ENCODE peak calls at places on chromosomes 12 and 14, in ten cellular contexts. J is PC-3; N is fibroblast of the aortic adventitia; R is heart right ventricle; K is CD8-positive, alpha-beta T cell; I is cardiac muscle cell; Q is HFF-Myc; P is lung; T is GM12865; S is cardiac fibroblast. L is an unnamed sample.

GRCh38 chr12:53791735-53792326 is 40.1 kb upstream of the CISTR start:
- DNase-seq in J (peak), N (no peak), R (no peak), K (peak), I (no peak), Q (no peak), P (no peak), T (peak), S (peak), L (no peak)

GRCh38 chr14:50964683-50965390 is 20.6 kb upstream of the PYGL start:
- DNase-seq in J (peak), N (peak), R (no peak), K (no peak), I (no peak), Q (no peak), P (no peak), T (no peak), S (peak), L (peak)

GRCh38 chr14:58738876-58739275 is 101.1 kb downstream of the DACT1 start:
- DNase-seq in J (peak), N (peak), R (no peak), K (no peak), I (no peak), Q (no peak), P (no peak), T (no peak), S (peak), L (no peak)

GRCh38 chr14:103613517-103613916 is 15.5 kb upstream of the KLC1 start:
- DNase-seq in J (no peak), N (peak), R (no peak), K (no peak), I (no peak), Q (no peak), P (no peak), T (no peak), S (no peak), L (peak)

GRCh38 chr14:99541211-99541610 is 60.0 kb downstream of the CCNK start:
- DNase-seq in J (no peak), N (no peak), R (no peak), K (no peak), I (no peak), Q (no peak), P (no peak), T (no peak), S (no peak), L (no peak)

GRCh38 chr14:32307881-32308582 is 21.1 kb upstream of the AKAP6 start:
- DNase-seq in J (peak), N (no peak), R (no peak), K (no peak), I (no peak), Q (no peak), P (no peak), T (no peak), S (no peak), L (no peak)

GRCh38 chr12:6468283-6468575 is 2.2 kb downstream of the VAMP1 start:
- DNase-seq in J (peak), N (peak), R (no peak), K (no peak), I (no peak), Q (no peak), P (no peak), T (no peak), S (peak), L (peak)

GRCh38 chr14:90060965-90061848 is 587 bp upstream of the KCNK13 start:
- DNase-seq in J (no peak), N (no peak), R (peak), K (no peak), I (peak), Q (no peak), P (no peak), T (peak), S (no peak), L (no peak)

GRCh38 chr14:29144598-29144997 is 378.0 kb downstream of the FOXG1 start:
- DNase-seq in J (peak), N (peak), R (no peak), K (no peak), I (no peak), Q (peak), P (no peak), T (no peak), S (peak), L (peak)

GRCh38 chr12:11855993-11856374 is 206.5 kb downstream of the ETV6 start:
- DNase-seq in J (no peak), N (no peak), R (no peak), K (no peak), I (no peak), Q (no peak), P (no peak), T (peak), S (no peak), L (peak)

GRCh38 chr12:117921922-117922777 is 46.6 kb downstream of the KSR2 start:
- DNase-seq in J (no peak), N (no peak), R (no peak), K (no peak), I (no peak), Q (no peak), P (no peak), T (no peak), S (no peak), L (no peak)

GRCh38 chr14:75636100-75636692 is 24.5 kb downstream of the ERG28 start:
- DNase-seq in J (no peak), N (peak), R (no peak), K (no peak), I (no peak), Q (no peak), P (no peak), T (no peak), S (peak), L (peak)

GRCh38 chr12:109631236-109632150 is 57.9 kb downstream of the MVK start:
- DNase-seq in J (no peak), N (no peak), R (no peak), K (no peak), I (no peak), Q (no peak), P (no peak), T (no peak), S (no peak), L (no peak)

GRCh38 chr12:119179335-119180021 is 747 bp downstream of the HSPB8 start:
- DNase-seq in J (peak), N (peak), R (no peak), K (no peak), I (peak), Q (no peak), P (peak), T (no peak), S (peak), L (peak)

GRCh38 chr12:116516657-116517056 is 42.5 kb upstream of the MAP1LC3B2 start:
- DNase-seq in J (no peak), N (no peak), R (no peak), K (no peak), I (no peak), Q (no peak), P (no peak), T (no peak), S (no peak), L (no peak)

GRCh38 chr12:111310076-111310870 is 58.6 kb downstream of the PHETA1 start:
- DNase-seq in J (no peak), N (no peak), R (no peak), K (no peak), I (no peak), Q (no peak), P (no peak), T (no peak), S (no peak), L (no peak)

GRCh38 chr12:111309584-111309983 is 59.3 kb downstream of the PHETA1 start:
- DNase-seq in J (no peak), N (no peak), R (no peak), K (no peak), I (no peak), Q (no peak), P (no peak), T (no peak), S (no peak), L (no peak)

GRCh38 chr12:111303531-111303930 is 65.4 kb downstream of the PHETA1 start:
- DNase-seq in J (no peak), N (no peak), R (no peak), K (no peak), I (no peak), Q (no peak), P (no peak), T (peak), S (no peak), L (no peak)

GRCh38 chr12:111308473-111308872 is 60.4 kb downstream of the PHETA1 start:
- DNase-seq in J (no peak), N (no peak), R (no peak), K (no peak), I (no peak), Q (no peak), P (no peak), T (no peak), S (no peak), L (no peak)

GRCh38 chr12:111304642-111305071 is 64.2 kb downstream of the PHETA1 start:
- DNase-seq in J (peak), N (peak), R (no peak), K (peak), I (no peak), Q (peak), P (no peak), T (peak), S (peak), L (peak)
- TF ChIP-seq CTCF in J (peak), N (peak), R (peak), K (peak), I (peak), Q (peak), P (peak), T (peak), S (peak), L (peak)

GRCh38 chr12:27814851-27815591 is 35.0 kb upstream of the MANSC4 start:
- DNase-seq in J (no peak), N (peak), R (no peak), K (no peak), I (no peak), Q (no peak), P (no peak), T (no peak), S (peak), L (peak)
- H3K4me3 ChIP-seq in J (no peak), N (no peak), R (no peak), K (no peak), I (no peak), Q (no peak), P (no peak), T (no peak), S (no peak), L (no peak)

DNA sequence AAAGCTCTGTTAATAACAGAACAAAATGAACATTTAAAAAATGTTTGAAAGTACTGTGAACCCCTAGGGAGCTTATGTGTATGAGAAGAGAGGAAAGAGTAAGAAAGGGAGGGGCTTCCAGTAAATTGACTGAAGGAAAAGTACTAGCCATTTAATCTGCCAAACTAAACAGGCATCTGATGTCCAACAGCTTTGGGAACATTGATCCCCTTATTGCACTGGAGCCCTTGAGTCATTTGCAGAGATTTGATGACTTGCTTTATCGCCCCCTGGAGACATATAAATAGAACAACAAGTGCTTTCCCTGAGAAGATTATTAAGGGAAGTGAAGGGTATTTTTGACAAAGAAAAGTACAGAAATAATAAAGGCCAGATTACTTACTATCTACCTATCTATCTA is 319.3 kb upstream of the NOVA1 start:
- DNase-seq in J (peak), N (peak), R (no peak), K (no peak), I (peak), Q (peak), P (no peak), T (no peak), S (peak), L (peak)
- TF ChIP-seq CTCF in J (peak), N (peak), R (peak), K (no peak), I (peak), Q (peak), P (no peak), T (no peak), S (peak), L (peak)

GRCh38 chr12:56521590-56522371 is at the start of gene RBMS2:
- DNase-seq in J (peak), N (peak), R (peak), K (peak), I (peak), Q (peak), P (peak), T (peak), S (peak), L (peak)

GRCh38 chr12:56520025-56520810 is 1.4 kb upstream of the RBMS2 start:
- DNase-seq in J (no peak), N (peak), R (no peak), K (no peak), I (no peak), Q (no peak), P (no peak), T (no peak), S (peak), L (peak)

GRCh38 chr12:56518570-56518969 is 3.0 kb upstream of the RBMS2 start:
- DNase-seq in J (peak), N (peak), R (no peak), K (no peak), I (no peak), Q (no peak), P (no peak), T (no peak), S (peak), L (no peak)

GRCh38 chr12:56521209-56521589 is 421 bp upstream of the RBMS2 start:
- DNase-seq in J (no peak), N (no peak), R (peak), K (no peak), I (no peak), Q (no peak), P (peak), T (no peak), S (no peak), L (no peak)

GRCh38 chr12:56522486-56523193 is 1.0 kb downstream of the RBMS2 start:
- DNase-seq in J (peak), N (peak), R (no peak), K (no peak), I (peak), Q (no peak), P (no peak), T (no peak), S (peak), L (peak)
- H3K4me3 ChIP-seq in J (peak), N (peak), R (peak), K (no peak), I (peak), Q (peak), P (peak), T (peak), S (peak), L (peak)

GRCh38 chr14:77320238-77320935 is at the start of gene POMT2:
- DNase-seq in J (peak), N (peak), R (peak), K (peak), I (peak), Q (peak), P (peak), T (peak), S (peak), L (peak)
- TF ChIP-seq CTCF in J (peak), N (peak), R (peak), K (no peak), I (peak), Q (peak), P (no peak), T (peak), S (no peak), L (no peak)

GRCh38 chr12:15910468-15910863 is 666 bp upstream of the DERA start:
- DNase-seq in J (no peak), N (no peak), R (no peak), K (no peak), I (no peak), Q (no peak), P (no peak), T (no peak), S (no peak), L (no peak)
- H3K4me3 ChIP-seq in J (peak), N (peak), R (peak), K (peak), I (no peak), Q (peak), P (no peak), T (peak), S (peak), L (no peak)

GRCh38 chr12:124507188-124508109 is 60.0 kb downstream of the NCOR2 start:
- DNase-seq in J (no peak), N (peak), R (peak), K (no peak), I (no peak), Q (peak), P (no peak), T (no peak), S (peak), L (peak)

GRCh38 chr12:124504273-124505000 is 63.0 kb downstream of the NCOR2 start:
- DNase-seq in J (no peak), N (no peak), R (peak), K (no peak), I (no peak), Q (no peak), P (no peak), T (no peak), S (no peak), L (no peak)

GRCh38 chr12:124506832-124507153 is 60.6 kb downstream of the NCOR2 start:
- DNase-seq in J (no peak), N (no peak), R (no peak), K (no peak), I (no peak), Q (no peak), P (no peak), T (no peak), S (no peak), L (no peak)

GRCh38 chr12:124505001-124505818 is 62.2 kb downstream of the NCOR2 start:
- DNase-seq in J (no peak), N (no peak), R (no peak), K (no peak), I (no peak), Q (no peak), P (no peak), T (no peak), S (no peak), L (no peak)

GRCh38 chr12:124506145-124506831 is 61.1 kb downstream of the NCOR2 start:
- DNase-seq in J (peak), N (peak), R (peak), K (no peak), I (no peak), Q (peak), P (peak), T (no peak), S (peak), L (peak)
- TF ChIP-seq CTCF in J (no peak), N (no peak), R (no peak), K (no peak), I (no peak), Q (no peak), P (no peak), T (no peak), S (no peak), L (peak)

GRCh38 chr12:71666259-71666658 is 2.2 kb downstream of the THAP2 start:
- DNase-seq in J (no peak), N (no peak), R (no peak), K (no peak), I (no peak), Q (no peak), P (no peak), T (no peak), S (no peak), L (no peak)
- H3K4me3 ChIP-seq in J (no peak), N (no peak), R (no peak), K (no peak), I (no peak), Q (no peak), P (no peak), T (no peak), S (no peak), L (no peak)